ENCODE peak calls at places on chromosomes 7 and 10, in nine cellular contexts. F is ACHN; X is HCEC 1CT; O is fibroblast of lung; T is central memory CD8-positive, alpha-beta T cell; B is C1 segment of cervical spinal cord; H is cerebellar cortex; I is amygdala; C is NCI-H1105. M is an unnamed sample.

GRCh38 chr10:28986117-28986792 is 302.6 kb upstream of the LYZL1 start:
- DNase-seq in T (no peak), I (no peak), H (no peak), O (peak), C (no peak), X (peak), F (no peak), B (no peak), M (peak)

GRCh38 chr7:38374507-38374906 is 101.1 kb upstream of the TARP start:
- DNase-seq in C (no peak), B (no peak), T (peak), I (no peak), O (peak), X (peak), F (peak), H (peak), M (peak)

GRCh38 chr7:82675396-82675795 is 231.8 kb upstream of the CACNA2D1 start:
- DNase-seq in F (no peak), H (no peak), I (no peak), X (no peak), O (no peak), C (no peak), B (no peak), T (no peak), M (no peak)

GRCh38 chr7:18481776-18482175 is 13.8 kb upstream of the HDAC9 start:
- DNase-seq in H (no peak), C (no peak), B (no peak), I (no peak), X (no peak), T (no peak), F (no peak), O (no peak), M (no peak)

GRCh38 chr7:107958764-107959526 is 44.0 kb downstream of the LAMB1 start:
- DNase-seq in T (no peak), H (no peak), X (peak), C (no peak), O (peak), I (no peak), F (no peak), B (no peak), M (peak)

GRCh38 chr10:129849853-129850252 is 114.2 kb downstream of the EBF3 start:
- DNase-seq in B (no peak), T (no peak), X (no peak), I (no peak), H (no peak), C (no peak), F (no peak), O (no peak), M (no peak)

GRCh38 chr7:64872809-64873500 is 30.1 kb upstream of the ZNF273 start:
- DNase-seq in I (no peak), X (no peak), C (no peak), T (no peak), F (no peak), O (no peak), B (no peak), H (no peak), M (no peak)

GRCh38 chr7:23369100-23369499 is 70.0 kb downstream of the MALSU1 start:
- DNase-seq in F (no peak), I (no peak), T (no peak), B (no peak), C (no peak), X (no peak), H (no peak), O (no peak), M (no peak)

GRCh38 chr7:80907141-80907601 is 11.7 kb downstream of the SEMA3C start:
- DNase-seq in X (no peak), F (no peak), B (no peak), I (no peak), H (no peak), C (no peak), T (no peak), O (peak), M (no peak)

GRCh38 chr10:132850246-132850645 is 64.3 kb upstream of the NKX6-2 start:
- DNase-seq in X (no peak), F (no peak), H (no peak), T (no peak), O (no peak), C (no peak), I (no peak), B (no peak), M (no peak)

GRCh38 chr7:128035712-128036111 is 4.5 kb upstream of the LRRC4 start:
- DNase-seq in O (no peak), F (peak), I (no peak), T (no peak), B (no peak), H (peak), C (peak), X (no peak), M (peak)

GRCh38 chr7:69172357-69173098 is 425.7 kb upstream of the AUTS2 start:
- DNase-seq in H (peak), T (no peak), B (no peak), O (no peak), X (no peak), C (no peak), I (no peak), F (no peak), M (no peak)

GRCh38 chr10:84665211-84665610 is 336.8 kb downstream of the CCSER2 start:
- DNase-seq in H (no peak), I (no peak), B (no peak), O (no peak), C (no peak), X (no peak), T (no peak), F (no peak), M (no peak)

GRCh38 chr10:70530315-70530714 is 51.7 kb downstream of the PALD1 start:
- DNase-seq in I (no peak), H (no peak), F (no peak), C (no peak), T (no peak), O (no peak), B (no peak), X (no peak), M (no peak)

GRCh38 chr10:29140151-29140550 is 148.7 kb upstream of the LYZL1 start:
- DNase-seq in F (no peak), C (no peak), X (no peak), T (no peak), I (no peak), H (no peak), O (no peak), B (no peak), M (no peak)

GRCh38 chr10:101878869-101879268 is 35.3 kb upstream of the KCNIP2 start:
- DNase-seq in F (no peak), B (no peak), H (no peak), T (no peak), C (no peak), X (no peak), O (no peak), I (no peak), M (no peak)

GRCh38 chr10:90966146-90966545 is 45.3 kb upstream of the ANKRD1 start:
- DNase-seq in C (no peak), B (no peak), T (no peak), X (peak), F (no peak), O (no peak), I (no peak), H (no peak), M (no peak)

GRCh38 chr7:141702047-141702567 is at the start of gene DENND11:
- DNase-seq in X (no peak), H (peak), F (peak), I (no peak), O (peak), B (no peak), T (peak), C (peak), M (peak)

GRCh38 chr10:103854265-103854686 is 1.1 kb downstream of the SH3PXD2A start:
- DNase-seq in H (peak), X (peak), I (no peak), C (no peak), T (no peak), B (no peak), F (no peak), O (peak), M (no peak)

GRCh38 chr7:95527033-95527775 is 41.5 kb downstream of the ASB4 start:
- DNase-seq in O (peak), C (peak), F (peak), I (peak), H (peak), B (peak), T (no peak), X (peak), M (peak)

GRCh38 chr10:132627736-132628512 is 90.3 kb downstream of the INPP5A start:
- DNase-seq in X (peak), T (no peak), F (no peak), C (no peak), I (no peak), H (no peak), B (no peak), O (peak), M (peak)